ENCODE peak calls at places on chromosomes 3 and 15, in eight cellular contexts. One of them, this sample, is unnamed.

GRCh38 chr3:61081554-61081953 is 169.7 kb downstream of the FHIT start:
- DNase-seq in AG09319: no peak
- DNase-seq in KBM-7: no peak
- DNase-seq in RWPE1: no peak
- DNase-seq in astrocyte of the spinal cord: no peak
- DNase-seq in AG08396: no peak
- DNase-seq in OCI-LY7: no peak
- DNase-seq in GM04503: no peak
- DNase-seq in this sample: no peak

GRCh38 chr3:68363801-68364200 is 568.5 kb downstream of the TAFA4 start:
- DNase-seq in AG08396: no peak
- DNase-seq in RWPE1: no peak
- DNase-seq in AG09319: no peak
- DNase-seq in OCI-LY7: no peak
- DNase-seq in KBM-7: no peak
- DNase-seq in GM04503: no peak
- DNase-seq in astrocyte of the spinal cord: no peak
- DNase-seq in this sample: no peak

GRCh38 chr15:26623071-26623470 is 149.8 kb downstream of the GABRB3 start:
- DNase-seq in OCI-LY7: no peak
- DNase-seq in GM04503: no peak
- DNase-seq in AG09319: no peak
- DNase-seq in astrocyte of the spinal cord: no peak
- DNase-seq in RWPE1: no peak
- DNase-seq in KBM-7: no peak
- DNase-seq in AG08396: no peak
- DNase-seq in this sample: no peak

GRCh38 chr15:72160846-72161245 is 36.7 kb downstream of the GRAMD2A start:
- DNase-seq in RWPE1: no peak
- DNase-seq in GM04503: no peak
- DNase-seq in KBM-7: no peak
- DNase-seq in astrocyte of the spinal cord: no peak
- DNase-seq in OCI-LY7: no peak
- DNase-seq in AG09319: no peak
- DNase-seq in AG08396: no peak
- DNase-seq in this sample: no peak

GRCh38 chr3:37521403-37521802 is 340.3 kb upstream of the CTDSPL start:
- DNase-seq in AG09319: no peak
- DNase-seq in KBM-7: no peak
- DNase-seq in RWPE1: no peak
- DNase-seq in astrocyte of the spinal cord: no peak
- DNase-seq in GM04503: no peak
- DNase-seq in OCI-LY7: no peak
- DNase-seq in AG08396: no peak
- DNase-seq in this sample: no peak

GRCh38 chr3:13452490-13453335 is 27.4 kb upstream of the HDAC11 start:
- DNase-seq in KBM-7: peak; percentile 77
- DNase-seq in RWPE1: peak; percentile 50
- DNase-seq in AG09319: peak; percentile 5
- DNase-seq in astrocyte of the spinal cord: peak; percentile 73
- DNase-seq in GM04503: no peak
- DNase-seq in OCI-LY7: peak; percentile 77
- DNase-seq in AG08396: peak; percentile 39
- DNase-seq in this sample: peak; percentile 58

GRCh38 chr15:99466701-99467337 is 99.0 kb upstream of the MEF2A start:
- DNase-seq in OCI-LY7: no peak
- DNase-seq in GM04503: no peak
- DNase-seq in AG09319: no peak
- DNase-seq in RWPE1: no peak
- DNase-seq in KBM-7: no peak
- DNase-seq in astrocyte of the spinal cord: no peak
- DNase-seq in AG08396: no peak
- DNase-seq in this sample: no peak

GRCh38 chr3:14811733-14812132 is 7.0 kb upstream of the FGD5 start:
- DNase-seq in OCI-LY7: no peak
- DNase-seq in KBM-7: no peak
- DNase-seq in RWPE1: no peak
- DNase-seq in astrocyte of the spinal cord: no peak
- DNase-seq in AG08396: no peak
- DNase-seq in AG09319: no peak
- DNase-seq in GM04503: no peak
- DNase-seq in this sample: no peak

GRCh38 chr3:11010406-11011165 is 18.0 kb downstream of the SLC6A1 start:
- DNase-seq in AG08396: no peak
- DNase-seq in KBM-7: no peak
- DNase-seq in OCI-LY7: no peak
- DNase-seq in AG09319: no peak
- DNase-seq in GM04503: no peak
- DNase-seq in astrocyte of the spinal cord: no peak
- DNase-seq in RWPE1: no peak
- DNase-seq in this sample: no peak

GRCh38 chr3:129469026-129469425 is 29.0 kb downstream of the IFT122 start:
- DNase-seq in GM04503: no peak
- DNase-seq in RWPE1: no peak
- DNase-seq in AG08396: no peak
- DNase-seq in AG09319: no peak
- DNase-seq in OCI-LY7: no peak
- DNase-seq in KBM-7: no peak
- DNase-seq in astrocyte of the spinal cord: no peak
- DNase-seq in this sample: no peak

GRCh38 chr3:119304201-119304713 is 10.1 kb downstream of the ARHGAP31 start:
- DNase-seq in OCI-LY7: no peak
- DNase-seq in astrocyte of the spinal cord: peak; percentile 71
- DNase-seq in AG09319: no peak
- DNase-seq in AG08396: peak; percentile 53
- DNase-seq in GM04503: no peak
- DNase-seq in RWPE1: no peak
- DNase-seq in KBM-7: no peak
- DNase-seq in this sample: peak; percentile 36

GRCh38 chr3:64454179-64454578 is 228.9 kb upstream of the PRICKLE2 start:
- DNase-seq in RWPE1: peak; percentile 1
- DNase-seq in KBM-7: no peak
- DNase-seq in AG09319: no peak
- DNase-seq in OCI-LY7: no peak
- DNase-seq in astrocyte of the spinal cord: peak; percentile 77
- DNase-seq in GM04503: peak; percentile 28
- DNase-seq in AG08396: peak; percentile 48
- DNase-seq in this sample: peak; percentile 32

GRCh38 chr3:29311805-29312204 is 30.9 kb downstream of the RBMS3 start:
- DNase-seq in GM04503: no peak
- DNase-seq in AG08396: no peak
- DNase-seq in AG09319: no peak
- DNase-seq in OCI-LY7: no peak
- DNase-seq in RWPE1: no peak
- DNase-seq in KBM-7: no peak
- DNase-seq in astrocyte of the spinal cord: no peak
- DNase-seq in this sample: no peak

GRCh38 chr3:85576091-85576690 is 617.4 kb downstream of the CADM2 start:
- DNase-seq in RWPE1: peak; percentile 32
- DNase-seq in GM04503: no peak
- DNase-seq in OCI-LY7: peak; percentile 56
- DNase-seq in KBM-7: peak; percentile 55
- DNase-seq in AG09319: peak; percentile 8
- DNase-seq in astrocyte of the spinal cord: peak; percentile 81
- DNase-seq in AG08396: peak; percentile 18
- DNase-seq in this sample: peak; percentile 35

GRCh38 chr3:11080492-11080891 is 73.8 kb upstream of the HRH1 start:
- DNase-seq in astrocyte of the spinal cord: no peak
- DNase-seq in KBM-7: no peak
- DNase-seq in AG09319: no peak
- DNase-seq in OCI-LY7: no peak
- DNase-seq in GM04503: no peak
- DNase-seq in AG08396: no peak
- DNase-seq in RWPE1: no peak
- DNase-seq in this sample: no peak

GRCh38 chr3:5079761-5080160 is 42.3 kb upstream of the ARL8B start:
- DNase-seq in astrocyte of the spinal cord: no peak
- DNase-seq in GM04503: no peak
- DNase-seq in RWPE1: no peak
- DNase-seq in KBM-7: no peak
- DNase-seq in AG08396: no peak
- DNase-seq in AG09319: no peak
- DNase-seq in OCI-LY7: no peak
- DNase-seq in this sample: no peak

GRCh38 chr3:6921041-6921440 is 60.1 kb downstream of the GRM7 start:
- DNase-seq in AG08396: no peak
- DNase-seq in OCI-LY7: no peak
- DNase-seq in AG09319: no peak
- DNase-seq in astrocyte of the spinal cord: peak; percentile 85
- DNase-seq in RWPE1: no peak
- DNase-seq in GM04503: no peak
- DNase-seq in KBM-7: no peak
- DNase-seq in this sample: no peak

This sample was measured in stromal cell of bone marrow.